ENCODE peak calls at places on chromosomes 11 and 22, in five cellular contexts. F is AG09309, V is foreskin fibroblast, B is brain microvascular endothelial cell, S is dorsolateral prefrontal cortex. M is an unnamed sample.

GRCh38 chr22:40666151-40666848 is 13.0 kb upstream of the MCHR1 start:
- DNase-seq in F (peak), V (peak), B (no peak), S (no peak), M (no peak)

GRCh38 chr22:29112102-29112501 is 39.3 kb downstream of the KREMEN1 start:
- DNase-seq in F (no peak), V (no peak), B (no peak), S (peak), M (no peak)

GRCh38 chr22:24027389-24027980 is 16.4 kb downstream of the CABIN1 start:
- DNase-seq in F (no peak), V (no peak), B (no peak), S (no peak), M (no peak)

GRCh38 chr11:117095301-117096139 is 2.7 kb downstream of the SIK3 start:
- DNase-seq in F (no peak), V (peak), B (no peak), S (no peak), M (no peak)

GRCh38 chr11:111871693-111872161 is 346 bp upstream of the ALG9 start:
- DNase-seq in F (no peak), V (peak), B (no peak), S (no peak), M (no peak)

GRCh38 chr11:40986320-40986719 is 473.1 kb downstream of the LRRC4C start:
- DNase-seq in F (no peak), V (no peak), B (no peak), S (no peak), M (no peak)

GRCh38 chr22:49882519-49883293 is 29.1 kb downstream of the ZBED4 start:
- DNase-seq in F (no peak), V (no peak), B (peak), S (no peak), M (no peak)

GRCh38 chr11:61270354-61271070 is 24.6 kb downstream of the VWCE start:
- DNase-seq in F (no peak), V (peak), B (no peak), S (no peak), M (no peak)

GRCh38 chr11:60367009-60367408 is 11.3 kb upstream of the MS4A7 start:
- DNase-seq in F (no peak), V (no peak), B (no peak), S (no peak), M (no peak)

GRCh38 chr11:8023831-8024555 is 36.9 kb downstream of the EIF3F start:
- DNase-seq in F (no peak), V (peak), B (no peak), S (no peak), M (no peak)

GRCh38 chr11:11415786-11416390 is 62.8 kb upstream of the CSNK2A3 start:
- DNase-seq in F (no peak), V (no peak), B (peak), S (no peak), M (peak)

GRCh38 chr11:101745756-101746155 is 161.9 kb upstream of the TRPC6 start:
- DNase-seq in F (no peak), V (no peak), B (no peak), S (no peak), M (no peak)

GRCh38 chr11:119130662-119131061 is 9.3 kb downstream of the HINFP start:
- DNase-seq in F (no peak), V (no peak), B (no peak), S (no peak), M (no peak)

GRCh38 chr11:2891291-2891690 is 5.7 kb upstream of the CDKN1C start:
- DNase-seq in F (no peak), V (peak), B (no peak), S (no peak), M (no peak)
- TF ChIP-seq CTCF in F (no peak), V (peak), B (no peak), S (no peak), M (peak)

GRCh38 chr11:12723410-12724297 is 49.4 kb downstream of the TEAD1 start:
- DNase-seq in F (no peak), V (no peak), B (peak), S (no peak), M (no peak)
- H3K4me3 ChIP-seq in F (no peak), V (no peak), B (no peak), S (no peak), M (no peak)

GRCh38 chr11:47179655-47179991 is 2.9 kb upstream of the ARFGAP2 start:
- DNase-seq in F (no peak), V (peak), B (peak), S (no peak), M (no peak)
- TF ChIP-seq CTCF in F (peak), V (peak), B (peak), S (peak), M (peak)

GRCh38 chr11:46296520-46297448 is 19.3 kb downstream of the CREB3L1 start:
- DNase-seq in F (peak), V (peak), B (peak), S (no peak), M (peak)
- H3K4me3 ChIP-seq in F (no peak), V (peak), B (no peak), S (no peak), M (no peak)

DNA sequence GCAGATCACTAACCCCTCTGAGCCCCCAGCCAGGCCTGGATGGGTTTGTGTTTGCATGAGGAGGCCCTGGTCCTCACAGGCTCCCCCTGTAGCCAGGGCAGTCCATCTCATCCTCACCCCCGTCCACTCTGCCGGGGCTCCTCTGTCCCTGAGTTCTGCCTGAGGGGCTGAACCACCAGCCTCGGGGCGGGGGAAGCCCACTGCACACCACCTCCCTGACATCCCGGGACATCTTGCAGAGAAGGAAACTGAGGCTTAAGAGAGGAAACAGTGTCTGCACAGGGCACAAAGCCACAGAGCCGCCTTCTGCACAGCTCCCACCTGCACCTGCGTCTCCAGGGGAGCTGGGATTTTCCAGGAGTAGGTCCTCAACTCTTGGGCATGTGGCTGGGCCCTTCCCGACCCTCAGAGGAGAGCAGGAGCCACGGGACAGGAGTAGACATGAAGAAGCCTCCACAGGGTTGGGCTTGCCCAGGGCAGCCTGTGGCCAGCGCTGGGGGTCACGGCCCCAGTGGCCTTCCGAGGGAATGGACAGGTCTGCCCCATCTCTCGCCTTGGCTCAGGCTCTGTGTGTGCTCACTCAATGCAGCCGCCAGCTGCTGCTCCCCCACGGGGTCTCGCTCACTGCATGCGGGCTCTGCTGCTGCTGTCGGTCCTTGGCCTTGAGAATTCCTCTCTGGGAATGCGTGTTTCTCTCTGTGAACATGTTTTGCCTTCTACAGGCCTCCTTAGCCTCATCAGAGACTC is 45.4 kb upstream of the CCDC188 start:
- DNase-seq in F (no peak), V (no peak), B (no peak), S (no peak), M (no peak)
- TF ChIP-seq CTCF in F (no peak), V (no peak), B (no peak), S (no peak), M (no peak)

GRCh38 chr11:17385926-17386325 is 2.5 kb downstream of the KCNJ11 start:
- DNase-seq in F (no peak), V (no peak), B (no peak), S (no peak), M (no peak)
- H3K4me3 ChIP-seq in F (no peak), V (no peak), B (no peak), S (peak), M (no peak)